ENCODE peak calls at places on chromosomes 7 and 10, in four cellular contexts. S is upper lobe of left lung, E is Peyer's patch, K is fibroblast of lung. Z is an unnamed sample.
A peak's percentile ranks its signal among the peaks of the same experiment; 100 is the strongest.

GRCh38 chr10:28719789-28720436 is 42.6 kb downstream of the BAMBI start:
- DNase-seq in S (no peak), K (peak; percentile 64), E (no peak), Z (no peak)

GRCh38 chr10:120506674-120507073 is 49.6 kb downstream of the PLPP4 start:
- DNase-seq in K (peak; percentile 73), S (no peak), E (no peak), Z (no peak)

GRCh38 chr7:6532516-6532915 is 18.7 kb downstream of the GRID2IP start:
- DNase-seq in K (no peak), E (no peak), S (no peak), Z (no peak)

GRCh38 chr7:118839544-118839943 is 615.0 kb downstream of the ANKRD7 start:
- DNase-seq in K (no peak), S (no peak), E (no peak), Z (no peak)

GRCh38 chr10:133127291-133128125 is 32.5 kb upstream of the KNDC1 start:
- DNase-seq in S (peak; percentile 73), E (peak; percentile 41), K (no peak), Z (no peak)

GRCh38 chr7:37899712-37900247 is 16.8 kb downstream of the SFRP4 start:
- DNase-seq in E (no peak), S (no peak), K (no peak), Z (no peak)

GRCh38 chr7:71613316-71613715 is 481.4 kb downstream of the GALNT17 start:
- DNase-seq in K (peak; percentile 55), E (no peak), S (no peak), Z (no peak)

GRCh38 chr7:131897016-131897789 is 340.8 kb upstream of the PODXL start:
- DNase-seq in K (peak; percentile 96), E (no peak), S (no peak), Z (peak; percentile 34)

GRCh38 chr10:106548832-106549231 is 615.7 kb downstream of the SORCS1 start:
- DNase-seq in E (no peak), S (no peak), K (no peak), Z (no peak)

GRCh38 chr10:12638781-12639180 is 289.4 kb downstream of the CAMK1D start:
- DNase-seq in E (no peak), S (no peak), K (no peak), Z (no peak)

GRCh38 chr10:125141860-125142484 is 18.4 kb downstream of the CTBP2 start:
- DNase-seq in S (no peak), E (no peak), K (no peak), Z (no peak)

GRCh38 chr7:19930051-19930450 is 156.6 kb upstream of the TMEM196 start:
- DNase-seq in K (no peak), S (no peak), E (no peak), Z (no peak)

GRCh38 chr10:14456218-14456869 is 125.6 kb upstream of the FRMD4A start:
- DNase-seq in S (no peak), K (no peak), E (no peak), Z (peak; percentile 55)

GRCh38 chr10:37572206-37572605 is 285.2 kb downstream of the ZNF248 start:
- DNase-seq in K (no peak), S (no peak), E (no peak), Z (no peak)

GRCh38 chr10:79379512-79380124 is 32.3 kb downstream of the PPIF start:
- DNase-seq in E (no peak), S (peak; percentile 69), K (no peak), Z (no peak)

GRCh38 chr7:128738570-128739047 is 550 bp upstream of the CALU start:
- DNase-seq in E (no peak), S (no peak), K (no peak), Z (no peak)

GRCh38 chr10:86340176-86340990 is 26.2 kb downstream of the GRID1 start:
- DNase-seq in E (no peak), K (no peak), S (no peak), Z (no peak)

GRCh38 chr7:30765359-30765758 is 5.9 kb upstream of the MINDY4 start:
- DNase-seq in S (no peak), E (no peak), K (no peak), Z (peak; percentile 61)

GRCh38 chr7:117399820-117400422 is 27.4 kb downstream of the ASZ1 start:
- DNase-seq in K (no peak), E (no peak), S (no peak), Z (no peak)

GRCh38 chr10:137031-137430 is 1.8 kb downstream of the ZMYND11 start:
- DNase-seq in K (peak; percentile 18), E (no peak), S (no peak), Z (no peak)

GRCh38 chr7:151727579-151728285 is 149.2 kb downstream of the PRKAG2 start:
- DNase-seq in E (peak; percentile 65), S (peak; percentile 88), K (peak; percentile 97), Z (peak; percentile 79)

GRCh38 chr10:48306870-48307531 is 524 bp downstream of the MAPK8 start:
- DNase-seq in E (no peak), S (peak; percentile 96), K (peak; percentile 62), Z (no peak)

GRCh38 chr10:119315128-119316001 is 108.0 kb downstream of the GRK5 start:
- DNase-seq in S (no peak), K (peak; percentile 98), E (no peak), Z (peak; percentile 75)

GRCh38 chr10:77628906-77629730 is 8.5 kb downstream of the KCNMA1 start:
- DNase-seq in S (no peak), E (no peak), K (peak; percentile 56), Z (no peak)

GRCh38 chr10:5812283-5813090 is 747 bp downstream of the GDI2 start:
- DNase-seq in E (peak; percentile 80), K (peak; percentile 9), S (peak; percentile 92), Z (no peak)

GRCh38 chr7:45957721-45958120 is 36.6 kb upstream of the IGFBP3 start:
- DNase-seq in E (no peak), K (no peak), S (no peak), Z (no peak)

GRCh38 chr10:43574906-43575305 is 490 bp upstream of the ZNF239 start:
- DNase-seq in E (no peak), K (no peak), S (no peak), Z (no peak)

GRCh38 chr10:43576580-43576979 is 2.2 kb upstream of the ZNF239 start:
- DNase-seq in E (no peak), K (no peak), S (no peak), Z (no peak)

GRCh38 chr10:43576062-43576461 is 1.6 kb upstream of the ZNF239 start:
- DNase-seq in K (no peak), E (no peak), S (no peak), Z (no peak)

GRCh38 chr10:43573250-43574034 is 974 bp downstream of the ZNF239 start:
- DNase-seq in S (no peak), K (peak; percentile 10), E (no peak), Z (no peak)

DNA sequence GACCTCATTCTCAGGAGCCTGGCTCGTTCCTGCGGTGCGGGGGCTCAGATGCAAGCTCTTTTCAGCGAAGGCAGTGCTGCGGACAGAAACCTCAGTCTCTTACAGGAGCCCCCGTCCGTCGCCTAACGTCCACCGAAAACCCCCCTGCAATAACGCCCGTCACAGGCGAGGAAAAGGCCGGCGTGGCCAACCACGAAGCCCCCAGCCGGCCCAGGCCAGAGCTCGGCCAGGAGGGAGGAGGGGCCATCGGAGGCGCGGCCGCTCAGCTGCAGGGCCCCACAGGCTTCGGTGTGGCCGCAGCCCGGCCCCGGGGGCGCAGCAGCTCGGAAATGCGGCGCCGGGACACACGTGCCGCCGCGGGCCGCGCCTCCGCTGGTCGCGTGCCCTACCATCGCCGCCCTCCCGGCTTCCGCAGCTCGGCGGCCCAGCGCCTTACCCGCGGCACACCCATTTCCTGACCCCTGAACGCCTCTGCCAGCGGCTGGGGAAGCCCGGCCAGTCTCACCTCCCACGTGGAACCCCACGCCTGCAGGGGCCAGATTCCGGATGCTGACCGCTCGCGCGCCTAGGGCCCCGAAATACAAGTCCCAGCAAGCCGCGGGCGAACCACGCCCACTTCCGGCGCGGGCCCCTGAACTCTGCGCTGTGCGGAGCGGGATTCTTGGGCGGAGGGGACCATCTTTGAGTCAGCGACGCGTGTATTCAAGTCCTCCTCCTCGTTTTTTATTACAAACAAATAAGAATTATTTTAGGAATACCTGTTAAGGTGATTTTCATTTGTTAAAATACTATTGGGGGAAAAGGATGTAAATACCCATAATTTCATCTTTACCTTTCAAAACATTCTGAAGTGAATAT is at the start of gene ZNF239:
- DNase-seq in E (peak; percentile 87), K (peak; percentile 89), S (peak; percentile 97), Z (peak; percentile 71)
- H3K27ac ChIP-seq in E (peak within 1 kb of the TSS; percentile 67), K (peak within 1 kb of the TSS; percentile 47), S (peak within 1 kb of the TSS; percentile 59), Z (peak within 1 kb of the TSS; percentile 80)

DNA sequence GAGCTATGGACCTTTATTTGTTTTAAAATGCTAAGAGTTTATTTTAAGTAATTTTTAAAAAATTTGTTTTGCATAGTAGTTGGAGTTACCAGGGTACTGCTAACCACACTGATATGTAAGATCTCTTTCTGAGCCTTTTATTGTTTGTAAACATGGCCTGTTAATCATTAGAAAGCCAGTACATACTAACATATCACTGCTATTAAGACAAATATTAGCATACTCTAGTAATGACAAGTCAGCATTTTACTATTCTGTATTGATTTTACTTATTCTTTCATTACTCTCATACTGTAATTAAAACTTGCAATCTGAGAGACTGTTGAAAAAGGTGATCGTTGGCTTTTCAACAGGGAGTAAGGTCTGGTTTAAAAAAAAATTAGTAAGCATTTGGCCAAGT is 66.7 kb downstream of the PTEN start:
- DNase-seq in E (no peak), S (no peak), K (no peak), Z (no peak)
- H3K4me1 ChIP-seq in E (peaks cover 5% of the 10 kb centered on the region), S (peaks cover 36% of the 10 kb centered on the region), K (peaks cover 9% of the 10 kb centered on the region), Z (peaks cover 41% of the 10 kb centered on the region)

GRCh38 chr7:130292682-130293257 is at the start of gene CPA4:
- DNase-seq in S (no peak), E (no peak), K (peak; percentile 100), Z (peak; percentile 88)
- H3K4me3 ChIP-seq in S (no peak within 1 kb of the TSS), E (no peak within 1 kb of the TSS), K (no peak within 1 kb of the TSS), Z (no peak within 1 kb of the TSS)

GRCh38 chr7:36155811-36156361 is 2.8 kb downstream of the EEPD1 start:
- DNase-seq in S (no peak), K (peak; percentile 27), E (no peak), Z (no peak)

GRCh38 chr7:36154255-36155212 is 1.5 kb downstream of the EEPD1 start:
- DNase-seq in S (peak; percentile 71), E (no peak), K (no peak), Z (no peak)

GRCh38 chr7:36153571-36154097 is 580 bp downstream of the EEPD1 start:
- DNase-seq in S (no peak), K (no peak), E (no peak), Z (no peak)

GRCh38 chr7:36151921-36152755 is 916 bp upstream of the EEPD1 start:
- DNase-seq in S (no peak), K (no peak), E (no peak), Z (no peak)

DNA sequence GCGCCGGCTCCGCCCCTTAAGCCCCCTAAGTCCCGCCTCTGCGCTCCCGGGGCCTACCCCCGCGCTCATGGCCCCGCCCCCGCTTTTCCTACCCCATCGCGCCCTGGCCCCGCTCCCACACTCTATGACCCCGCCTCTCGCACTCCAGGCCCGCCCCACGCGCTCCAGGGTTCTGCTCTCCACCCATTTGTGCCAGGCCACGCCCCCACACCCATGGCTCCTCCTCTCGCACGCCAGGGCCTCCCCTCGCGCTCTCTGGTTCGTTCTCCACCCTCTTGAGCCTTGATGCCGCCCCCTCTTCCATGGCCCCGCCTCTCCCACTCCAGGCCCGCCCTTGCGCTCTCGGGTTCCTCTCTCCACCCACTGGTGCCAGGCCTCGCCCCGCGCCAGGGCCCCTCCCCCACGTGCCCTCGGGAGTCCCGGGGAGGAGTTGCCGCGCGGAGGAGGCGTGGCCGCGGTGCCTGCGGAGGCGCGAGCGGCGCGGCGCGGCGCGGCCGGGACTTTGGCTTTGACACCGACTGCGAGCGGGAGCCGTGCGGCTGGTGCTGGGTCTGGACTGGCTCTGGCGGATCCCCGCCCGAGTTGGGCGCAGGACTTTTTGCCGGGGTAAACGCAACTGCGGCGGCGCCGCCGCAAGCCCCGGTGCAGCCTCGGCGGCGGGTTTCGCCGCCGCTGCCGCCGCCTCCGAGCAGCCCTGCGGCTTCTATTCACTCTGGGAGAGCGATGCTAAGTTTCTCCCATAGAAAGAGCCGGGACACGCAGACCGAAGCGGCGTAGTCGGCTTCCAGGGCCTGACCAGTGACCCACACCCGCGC is at the start of gene EEPD1:
- DNase-seq in E (peak; percentile 100), K (peak; percentile 98), S (peak; percentile 100), Z (peak; percentile 100)
- H3K27ac ChIP-seq in E (peak within 1 kb of the TSS; percentile 90), K (peak within 1 kb of the TSS; percentile 16), S (peak within 1 kb of the TSS; percentile 94), Z (peak within 1 kb of the TSS; percentile 81)